ENCODE peak calls at places on chromosomes 3 and 15, in six cellular contexts. F is activated CD4-positive, alpha-beta T cell treated with anti-CD3 and anti-CD28 coated beads, Interleukin-2, amount 10 ng/mL, durations not matched to agents 24 days and 14 days; Y is HEK293T; O is EH; J is heart left ventricle; N is non-pigmented ciliary epithelial cell. R is an unnamed sample.

GRCh38 chr3:9550999-9551398 is 2.6 kb downstream of the LHFPL4 start:
- DNase-seq in N (no peak), O (no peak), F (no peak), Y (no peak), J (no peak), R (no peak)

GRCh38 chr15:36029606-36030005 is 483.6 kb upstream of the DPH6 start:
- DNase-seq in J (no peak), Y (no peak), F (no peak), O (peak), N (peak), R (no peak)

GRCh38 chr3:157086053-157086761 is 73.7 kb downstream of the CCNL1 start:
- DNase-seq in F (no peak), N (no peak), O (no peak), J (peak), Y (no peak), R (peak)

GRCh38 chr3:187041362-187042061 is 97.8 kb downstream of the RPL39L start:
- DNase-seq in Y (no peak), J (no peak), N (no peak), F (peak), O (peak), R (no peak)

GRCh38 chr3:133881987-133882825 is 13.5 kb downstream of the RAB6B start:
- DNase-seq in Y (no peak), N (no peak), F (no peak), O (no peak), J (no peak), R (no peak)

GRCh38 chr3:195548046-195548445 is 4.9 kb upstream of the PPP1R2 start:
- DNase-seq in N (no peak), Y (no peak), F (no peak), O (no peak), J (no peak), R (no peak)

GRCh38 chr15:41940441-41940857 is 31.9 kb downstream of the EHD4 start:
- DNase-seq in N (no peak), Y (no peak), O (peak), J (no peak), F (peak), R (no peak)

GRCh38 chr3:184563569-184563925 is 2.0 kb downstream of the EPHB3 start:
- DNase-seq in F (peak), J (no peak), N (no peak), Y (no peak), O (no peak), R (no peak)

GRCh38 chr15:80160570-80161156 is 7.9 kb downstream of the FAH start:
- DNase-seq in N (peak), Y (no peak), F (peak), O (peak), J (peak), R (peak)

GRCh38 chr3:32146669-32147315 is 40.4 kb downstream of the GPD1L start:
- DNase-seq in F (no peak), O (no peak), Y (no peak), N (no peak), J (no peak), R (no peak)

GRCh38 chr3:168087539-168087938 is 8.2 kb downstream of the GOLIM4 start:
- DNase-seq in N (no peak), Y (no peak), O (no peak), J (no peak), F (no peak), R (no peak)

GRCh38 chr15:68402432-68403160 is 29.4 kb downstream of the ITGA11 start:
- DNase-seq in N (no peak), F (no peak), Y (no peak), J (no peak), O (no peak), R (no peak)

GRCh38 chr3:184415229-184415517 is 35.3 kb downstream of the CHRD start:
- DNase-seq in O (no peak), F (no peak), J (no peak), N (no peak), Y (no peak), R (no peak)

GRCh38 chr3:128252083-128252482 is 98.8 kb downstream of the EEFSEC start:
- DNase-seq in O (no peak), Y (no peak), F (no peak), J (no peak), N (no peak), R (no peak)

GRCh38 chr3:8990266-8991215 is 27.3 kb upstream of the RAD18 start:
- DNase-seq in J (no peak), O (peak), N (peak), Y (no peak), F (no peak), R (no peak)

GRCh38 chr3:191376742-191377141 is 46.4 kb upstream of the UTS2B start:
- DNase-seq in Y (no peak), O (peak), N (peak), F (no peak), J (no peak), R (no peak)

GRCh38 chr15:51649659-51650521 is 27.3 kb upstream of the DMXL2 start:
- DNase-seq in N (peak), O (peak), J (peak), Y (peak), F (peak), R (no peak)

R was measured in gastrocnemius medialis.